ENCODE peak calls at places on chromosome 22, in four cellular contexts. A is nephron progenitor cell, C is AG04450, Z is Kasumi-1. F is an unnamed sample.

GRCh38 chr22:29994027-29994715 is 86.1 kb upstream of the HORMAD2 start:
- DNase-seq in C (no peak), Z (peak), A (no peak), F (peak)

GRCh38 chr22:40326905-40327735 is 19.2 kb upstream of the ADSL start:
- DNase-seq in A (no peak), C (peak), Z (no peak), F (no peak)

GRCh38 chr22:49479566-49479965 is 348.1 kb downstream of the BRD1 start:
- DNase-seq in A (no peak), C (no peak), Z (no peak), F (no peak)

GRCh38 chr22:46116491-46116958 is 33.8 kb upstream of the PPARA start:
- DNase-seq in A (peak), C (peak), Z (peak), F (peak)

GRCh38 chr22:28001171-28001835 is 82.2 kb upstream of the PITPNB start:
- DNase-seq in Z (no peak), A (no peak), C (no peak), F (no peak)

GRCh38 chr22:38135133-38135706 is 24.7 kb upstream of the BAIAP2L2 start:
- DNase-seq in Z (peak), C (peak), A (no peak), F (peak)

GRCh38 chr22:40196628-40197027 is 18.9 kb downstream of the TNRC6B start:
- DNase-seq in A (no peak), Z (no peak), C (peak), F (peak)

GRCh38 chr22:38080847-38081635 is 2.9 kb downstream of the SLC16A8 start:
- DNase-seq in Z (no peak), C (no peak), A (peak), F (no peak)

GRCh38 chr22:19942886-19943664 is 1.5 kb upstream of the TXNRD2 start:
- DNase-seq in Z (peak), A (no peak), C (no peak), F (peak)

GRCh38 chr22:47944941-47945340 is 1182.5 kb downstream of the TBC1D22A start:
- DNase-seq in C (no peak), A (no peak), Z (no peak), F (no peak)

GRCh38 chr22:29313126-29314071 is 2.1 kb downstream of the RASL10A start:
- DNase-seq in C (no peak), Z (no peak), A (no peak), F (no peak)

GRCh38 chr22:37362618-37363017 is 64.7 kb downstream of the ELFN2 start:
- DNase-seq in Z (no peak), C (peak), A (no peak), F (no peak)

GRCh38 chr22:25779426-25779825 is 37.4 kb downstream of the MYO18B start:
- DNase-seq in A (no peak), Z (no peak), C (no peak), F (no peak)

GRCh38 chr22:32731372-32731771 is 70.1 kb upstream of the TIMP3 start:
- DNase-seq in C (no peak), A (no peak), Z (no peak), F (no peak)

GRCh38 chr22:43481528-43482309 is 69.9 kb downstream of the MPPED1 start:
- DNase-seq in C (no peak), Z (peak), A (no peak), F (no peak)

GRCh38 chr22:45638834-45639746 is 32.5 kb upstream of the ATXN10 start:
- DNase-seq in A (no peak), C (no peak), Z (peak), F (peak)

GRCh38 chr22:38881464-38881871 is 9.5 kb upstream of the CBX6 start:
- DNase-seq in Z (no peak), C (peak), A (no peak), F (no peak)

F was measured in RCC 7860.